ENCODE peak calls at places on chromosome 1, in four cellular contexts. F is progenitor cell of endocrine pancreas; T is SJSA1; N is activated naive CD4-positive, alpha-beta T cell. Q is an unnamed sample.
A peak's percentile ranks its signal among the peaks of the same experiment; 100 is the strongest.

GRCh38 chr1:100731758-100732157 is 12.2 kb downstream of the VCAM1 start:
- DNase-seq in F (no peak), T (no peak), N (no peak), Q (no peak)

GRCh38 chr1:92599184-92599583 is 112.5 kb upstream of the GFI1 start:
- DNase-seq in F (no peak), T (no peak), N (no peak), Q (peak; percentile 12)

GRCh38 chr1:170663441-170664282 is at the start of gene PRRX1:
- DNase-seq in F (no peak), T (peak; percentile 12), N (no peak), Q (no peak)

GRCh38 chr1:16888806-16889178 is 7.0 kb upstream of the RNU1-2 start:
- DNase-seq in F (no peak), T (peak; percentile 16), N (no peak), Q (no peak)

GRCh38 chr1:93845554-93846150 is 33.4 kb downstream of the DNTTIP2 start:
- DNase-seq in F (no peak), T (peak; percentile 84), N (no peak), Q (no peak)

GRCh38 chr1:81834268-81834667 is 33.5 kb downstream of the ADGRL2 start:
- DNase-seq in F (no peak), T (peak; percentile 7), N (no peak), Q (no peak)

GRCh38 chr1:10431065-10431730 is 965 bp downstream of the CENPS start:
- DNase-seq in F (no peak), T (no peak), N (no peak), Q (no peak)

GRCh38 chr1:85571830-85572229 is 8.7 kb upstream of the CCN1 start:
- DNase-seq in F (no peak), T (no peak), N (no peak), Q (no peak)

GRCh38 chr1:95467036-95467435 is 233.0 kb downstream of the RWDD3 start:
- DNase-seq in F (no peak), T (no peak), N (no peak), Q (peak; percentile 35)

GRCh38 chr1:193537266-193538003 is 351.0 kb upstream of the B3GALT2 start:
- DNase-seq in F (no peak), T (no peak), N (no peak), Q (no peak)

GRCh38 chr1:71053146-71053545 is 5.5 kb upstream of the PTGER3 start:
- DNase-seq in F (no peak), T (no peak), N (no peak), Q (no peak)

GRCh38 chr1:201917362-201918033 is 28.8 kb downstream of the SHISA4 start:
- DNase-seq in F (no peak), T (peak; percentile 80), N (no peak), Q (no peak)

Q was measured in foreskin melanocyte.